ENCODE peak calls at places on chromosomes 6 and 20, in five cellular contexts. One of them, this sample, is unnamed.
A peak's percentile ranks its signal among the peaks of the same experiment; 100 is the strongest.

GRCh38 chr6:30682181-30683117 is 4.0 kb downstream of the PPP1R18 start:
- DNase-seq in GF-D8: peak; percentile 95
- DNase-seq in colonic mucosa: peak; percentile 75
- DNase-seq in T-cell: peak; percentile 88
- DNase-seq in M059J: peak; percentile 92
- DNase-seq in this sample: peak; percentile 74

GRCh38 chr6:158367824-158368223 is 55.6 kb downstream of the TULP4 start:
- DNase-seq in T-cell: no peak
- DNase-seq in M059J: no peak
- DNase-seq in colonic mucosa: no peak
- DNase-seq in GF-D8: no peak
- DNase-seq in this sample: no peak

GRCh38 chr6:79713701-79714322 is 82.7 kb downstream of the SH3BGRL2 start:
- DNase-seq in M059J: peak; percentile 49
- DNase-seq in GF-D8: no peak
- DNase-seq in colonic mucosa: peak; percentile 65
- DNase-seq in T-cell: peak; percentile 40
- DNase-seq in this sample: peak; percentile 72

GRCh38 chr6:7897461-7898192 is 13.0 kb downstream of the TXNDC5 start:
- DNase-seq in M059J: no peak
- DNase-seq in colonic mucosa: no peak
- DNase-seq in T-cell: no peak
- DNase-seq in GF-D8: no peak
- DNase-seq in this sample: no peak

GRCh38 chr20:31934968-31935764 is 16.7 kb downstream of the PDRG1 start:
- DNase-seq in T-cell: no peak
- DNase-seq in M059J: no peak
- DNase-seq in colonic mucosa: no peak
- DNase-seq in GF-D8: no peak
- DNase-seq in this sample: no peak

GRCh38 chr6:46648869-46649488 is 3.6 kb downstream of the CYP39A1 start:
- DNase-seq in colonic mucosa: no peak
- DNase-seq in GF-D8: no peak
- DNase-seq in M059J: peak; percentile 61
- DNase-seq in T-cell: no peak
- DNase-seq in this sample: no peak

GRCh38 chr20:57653910-57654309 is 33.7 kb upstream of the ZBP1 start:
- DNase-seq in GF-D8: no peak
- DNase-seq in colonic mucosa: peak; percentile 16
- DNase-seq in T-cell: no peak
- DNase-seq in M059J: no peak
- DNase-seq in this sample: no peak

GRCh38 chr6:56527934-56528333 is 114.8 kb downstream of the DST start:
- DNase-seq in T-cell: no peak
- DNase-seq in colonic mucosa: no peak
- DNase-seq in GF-D8: no peak
- DNase-seq in M059J: no peak
- DNase-seq in this sample: no peak

GRCh38 chr6:23350752-23351453 is 775.1 kb upstream of the NRSN1 start:
- DNase-seq in GF-D8: no peak
- DNase-seq in T-cell: no peak
- DNase-seq in colonic mucosa: no peak
- DNase-seq in M059J: peak; percentile 15
- DNase-seq in this sample: no peak

GRCh38 chr6:157227202-157228166 is 95.8 kb downstream of the TMEM242 start:
- DNase-seq in GF-D8: no peak
- DNase-seq in T-cell: peak; percentile 32
- DNase-seq in M059J: no peak
- DNase-seq in colonic mucosa: no peak
- DNase-seq in this sample: no peak

GRCh38 chr6:45504947-45505346 is 127.2 kb upstream of the SUPT3H start:
- DNase-seq in colonic mucosa: no peak
- DNase-seq in GF-D8: peak; percentile 56
- DNase-seq in T-cell: no peak
- DNase-seq in M059J: peak; percentile 92
- DNase-seq in this sample: no peak

GRCh38 chr6:157232161-157232895 is 91.0 kb downstream of the TMEM242 start:
- DNase-seq in T-cell: no peak
- DNase-seq in GF-D8: no peak
- DNase-seq in M059J: no peak
- DNase-seq in colonic mucosa: no peak
- DNase-seq in this sample: no peak

GRCh38 chr6:1348675-1349074 is 36.8 kb downstream of the FOXQ1 start:
- DNase-seq in T-cell: no peak
- DNase-seq in GF-D8: no peak
- DNase-seq in colonic mucosa: no peak
- DNase-seq in M059J: no peak
- DNase-seq in this sample: no peak

GRCh38 chr6:83838727-83839126 is 14.4 kb upstream of the RIPPLY2 start:
- DNase-seq in GF-D8: no peak
- DNase-seq in T-cell: no peak
- DNase-seq in colonic mucosa: no peak
- DNase-seq in M059J: no peak
- DNase-seq in this sample: no peak

GRCh38 chr6:34239893-34240292 is 3.2 kb downstream of the HMGA1 start:
- DNase-seq in M059J: no peak
- DNase-seq in GF-D8: no peak
- DNase-seq in T-cell: no peak
- DNase-seq in colonic mucosa: no peak
- DNase-seq in this sample: no peak

GRCh38 chr6:135250234-135250633 is 69.1 kb downstream of the MYB start:
- DNase-seq in M059J: peak; percentile 33
- DNase-seq in colonic mucosa: no peak
- DNase-seq in T-cell: no peak
- DNase-seq in GF-D8: no peak
- DNase-seq in this sample: no peak

GRCh38 chr20:25500880-25501351 is 84.4 kb downstream of the NINL start:
- DNase-seq in T-cell: no peak
- DNase-seq in M059J: no peak
- DNase-seq in GF-D8: no peak
- DNase-seq in colonic mucosa: no peak
- DNase-seq in this sample: no peak

GRCh38 chr20:17969276-17969883 is 562 bp downstream of the MGME1 start:
- DNase-seq in colonic mucosa: peak; percentile 63
- DNase-seq in M059J: peak; percentile 74
- DNase-seq in GF-D8: no peak
- DNase-seq in T-cell: no peak
- DNase-seq in this sample: peak; percentile 66

GRCh38 chr6:33853026-33853425 is 49.2 kb upstream of the MLN start:
- DNase-seq in M059J: no peak
- DNase-seq in T-cell: no peak
- DNase-seq in GF-D8: no peak
- DNase-seq in colonic mucosa: no peak
- DNase-seq in this sample: no peak

GRCh38 chr20:63216849-63217471 is 1.0 kb upstream of the YTHDF1 start:
- DNase-seq in T-cell: no peak
- DNase-seq in colonic mucosa: no peak
- DNase-seq in M059J: no peak
- DNase-seq in GF-D8: no peak
- DNase-seq in this sample: no peak

GRCh38 chr6:28161410-28162079 is 19.9 kb downstream of the ZKSCAN8 start:
- DNase-seq in T-cell: peak; percentile 88
- DNase-seq in GF-D8: peak; percentile 66
- DNase-seq in M059J: peak; percentile 81
- DNase-seq in colonic mucosa: peak; percentile 83
- DNase-seq in this sample: peak; percentile 33

GRCh38 chr20:37278966-37279590 is 10.4 kb upstream of the MANBAL start:
- DNase-seq in M059J: no peak
- DNase-seq in colonic mucosa: no peak
- DNase-seq in T-cell: no peak
- DNase-seq in GF-D8: no peak
- DNase-seq in this sample: no peak

GRCh38 chr6:33195304-33196022 is 3.2 kb upstream of the COL11A2 start:
- DNase-seq in M059J: no peak
- DNase-seq in T-cell: no peak
- DNase-seq in colonic mucosa: no peak
- DNase-seq in GF-D8: no peak
- DNase-seq in this sample: no peak

GRCh38 chr6:34414999-34415858 is 10.6 kb downstream of the RPS10 start:
- DNase-seq in GF-D8: peak; percentile 75
- DNase-seq in colonic mucosa: peak; percentile 80
- DNase-seq in T-cell: peak; percentile 31
- DNase-seq in M059J: peak; percentile 80
- DNase-seq in this sample: peak; percentile 93

GRCh38 chr6:141056945-141057635 is 1075.6 kb upstream of the GJE1 start:
- DNase-seq in GF-D8: no peak
- DNase-seq in colonic mucosa: no peak
- DNase-seq in T-cell: no peak
- DNase-seq in M059J: peak; percentile 16
- DNase-seq in this sample: no peak

GRCh38 chr6:18293192-18293904 is 29.0 kb upstream of the DEK start:
- DNase-seq in M059J: peak; percentile 97
- DNase-seq in T-cell: no peak
- DNase-seq in GF-D8: no peak
- DNase-seq in colonic mucosa: peak; percentile 47
- DNase-seq in this sample: no peak

GRCh38 chr20:63688234-63689045 is 8.0 kb upstream of the TNFRSF6B start:
- DNase-seq in GF-D8: no peak
- DNase-seq in colonic mucosa: no peak
- DNase-seq in T-cell: no peak
- DNase-seq in M059J: peak; percentile 9
- DNase-seq in this sample: no peak

This sample was measured in Ammon's horn.